ENCODE peak calls at places on chromosomes 2 and 18, in four cellular contexts. C is stimulated activated CD4-positive, alpha-beta T cell treated with anti-CD3 and anti-CD28 coated beads, Interleukin-15, amount 100 ng/mL, for 1 hour; N is suprapubic skin; F is dermis microvascular lymphatic vessel endothelial cell. I is an unnamed sample.
A peak's percentile ranks its signal among the peaks of the same experiment; 100 is the strongest.

GRCh38 chr18:9827856-9828793 is 57.6 kb upstream of the TXNDC2 start:
- DNase-seq in C (no peak), N (no peak), F (no peak), I (peak; percentile 98)

GRCh38 chr2:224946911-224947310 is 95.4 kb downstream of the DOCK10 start:
- DNase-seq in C (no peak), N (no peak), F (peak; percentile 54), I (peak; percentile 71)

GRCh38 chr2:55116966-55117365 is 66.7 kb upstream of the RTN4 start:
- DNase-seq in C (no peak), N (no peak), F (no peak), I (no peak)

GRCh38 chr18:76971149-76971548 is 148.8 kb downstream of the ZNF236 start:
- DNase-seq in C (no peak), N (no peak), F (no peak), I (no peak)

GRCh38 chr18:64165906-64166305 is 17.0 kb upstream of the LINC00305 start:
- DNase-seq in C (no peak), N (no peak), F (no peak), I (no peak)

GRCh38 chr2:8623958-8624591 is 57.8 kb upstream of the ID2 start:
- DNase-seq in C (no peak), N (peak; percentile 54), F (no peak), I (no peak)

GRCh38 chr2:85534099-85534498 is 4.9 kb upstream of the MAT2A start:
- DNase-seq in C (no peak), N (peak; percentile 36), F (no peak), I (no peak)

GRCh38 chr18:73684651-73685050 is 463.0 kb downstream of the FBXO15 start:
- DNase-seq in C (no peak), N (no peak), F (no peak), I (peak; percentile 31)

GRCh38 chr18:4068552-4069158 is 386.5 kb downstream of the DLGAP1 start:
- DNase-seq in C (no peak), N (no peak), F (peak; percentile 30), I (peak; percentile 26)

GRCh38 chr18:50720281-50720680 is 99.5 kb downstream of the MRO start:
- DNase-seq in C (no peak), N (no peak), F (no peak), I (no peak)

GRCh38 chr2:239570971-239571520 is 170.2 kb upstream of the HDAC4 start:
- DNase-seq in C (no peak), N (no peak), F (no peak), I (no peak)

GRCh38 chr2:221447310-221447709 is 124.8 kb downstream of the EPHA4 start:
- DNase-seq in C (no peak), N (no peak), F (no peak), I (no peak)

GRCh38 chr2:126700677-126701076 is 44.7 kb downstream of the GYPC start:
- DNase-seq in C (no peak), N (no peak), F (no peak), I (peak; percentile 9)

GRCh38 chr2:195428673-195429072 is 228.4 kb upstream of the SLC39A10 start:
- DNase-seq in C (no peak), N (no peak), F (no peak), I (no peak)